ENCODE peak calls at places on chromosome 15, in ten cellular contexts. M, I, F, X, P, E, T, R, J and U are unnamed samples.
A peak's percentile ranks its signal among the peaks of the same experiment; 100 is the strongest.

GRCh38 chr15:55530861-55531313 is 22.9 kb upstream of the DNAAF4 start:
- DNase-seq in E (no peak), T (no peak), P (no peak), I (no peak), X (no peak), F (peak; percentile 66), R (no peak), M (no peak), J (peak; percentile 1), U (no peak)

GRCh38 chr15:63493451-63493850 is 10.9 kb upstream of the USP3 start:
- DNase-seq in M (no peak), J (no peak), R (no peak), X (no peak), E (no peak), F (peak; percentile 58), T (no peak), P (no peak), I (no peak), U (no peak)

GRCh38 chr15:99987701-99988100 is 254.5 kb upstream of the LYSMD4 start:
- DNase-seq in M (no peak), I (no peak), E (no peak), X (peak; percentile 29), F (no peak), J (no peak), T (no peak), R (no peak), P (no peak), U (no peak)

GRCh38 chr15:76753131-76753530 is 152.0 kb downstream of the SCAPER start:
- DNase-seq in P (no peak), E (no peak), J (no peak), T (no peak), I (no peak), F (no peak), R (no peak), M (no peak), X (no peak), U (no peak)

GRCh38 chr15:49887604-49888340 is 231.3 kb downstream of the ATP8B4 start:
- DNase-seq in P (no peak), F (no peak), T (no peak), R (no peak), M (no peak), I (no peak), J (no peak), X (no peak), E (no peak), U (no peak)

GRCh38 chr15:77533986-77534385 is 98.7 kb downstream of the LINGO1 start:
- DNase-seq in R (no peak), X (no peak), I (no peak), M (no peak), P (peak; percentile 19), F (no peak), E (no peak), T (no peak), J (no peak), U (no peak)

GRCh38 chr15:50764331-50765201 is 940 bp downstream of the SPPL2A start:
- DNase-seq in P (no peak), T (no peak), R (no peak), M (no peak), X (no peak), E (no peak), I (no peak), F (no peak), J (no peak), U (no peak)

GRCh38 chr15:85543741-85544155 is 163.3 kb downstream of the AKAP13 start:
- DNase-seq in E (peak; percentile 78), F (no peak), R (peak; percentile 61), T (no peak), P (peak; percentile 52), M (peak; percentile 85), I (no peak), J (no peak), X (peak; percentile 81), U (no peak)

GRCh38 chr15:86916671-86917450 is 837.2 kb downstream of the AGBL1 start:
- DNase-seq in F (peak; percentile 55), M (no peak), J (no peak), P (no peak), X (no peak), I (no peak), E (no peak), T (no peak), R (no peak), U (no peak)

GRCh38 chr15:76330281-76330680 is 6.3 kb upstream of the ISL2 start:
- DNase-seq in R (no peak), X (no peak), J (peak; percentile 62), M (peak; percentile 73), P (peak; percentile 66), F (peak; percentile 63), T (no peak), I (no peak), E (peak; percentile 67), U (no peak)

GRCh38 chr15:77543159-77543882 is 89.4 kb downstream of the LINGO1 start:
- DNase-seq in R (peak; percentile 78), M (peak; percentile 87), T (peak; percentile 87), I (peak; percentile 36), E (peak; percentile 91), F (peak; percentile 93), J (peak; percentile 68), P (peak; percentile 90), X (peak; percentile 95), U (peak; percentile 78)

GRCh38 chr15:95875141-95875643 is 455.3 kb upstream of the NR2F2 start:
- DNase-seq in E (no peak), J (peak; percentile 92), I (peak; percentile 74), P (no peak), T (no peak), R (no peak), F (no peak), X (no peak), M (peak; percentile 66), U (no peak)

GRCh38 chr15:37898385-37898784 is 36.1 kb upstream of the TMCO5A start:
- DNase-seq in T (no peak), F (no peak), I (no peak), P (no peak), J (no peak), E (no peak), X (no peak), M (no peak), R (no peak), U (no peak)

GRCh38 chr15:88467935-88468528 is 524 bp downstream of the MRPS11 start:
- DNase-seq in T (no peak), X (no peak), J (no peak), I (no peak), P (no peak), R (no peak), E (no peak), F (peak; percentile 13), M (no peak), U (no peak)

DNA sequence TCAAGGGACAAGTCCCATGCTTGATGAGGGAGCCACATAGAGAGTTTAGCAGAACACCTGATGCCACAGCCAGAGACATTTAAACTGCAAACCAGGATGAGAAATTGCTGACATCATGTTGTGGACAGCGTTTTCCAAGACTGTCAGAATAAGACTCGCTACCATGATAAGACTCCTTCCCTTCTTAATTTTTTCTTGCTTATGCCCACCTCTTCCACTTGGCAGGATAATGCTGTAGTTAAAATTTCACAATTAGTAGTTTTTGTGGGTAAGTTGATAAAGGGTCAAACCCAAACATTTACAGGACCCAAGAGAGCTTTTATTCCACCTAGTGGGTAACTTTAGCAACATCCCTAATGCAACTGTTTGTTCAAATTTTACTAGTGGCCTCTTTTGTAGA is 3.0 kb upstream of the PIAS1 start:
- DNase-seq in F (no peak), T (no peak), I (no peak), M (no peak), J (no peak), E (no peak), R (no peak), P (no peak), X (no peak), U (no peak)
- TF ChIP-seq CTCF in F (no peak), T (no peak), I (no peak), M (no peak), J (peak; percentile 41), E (no peak), R (no peak), P (no peak), X (no peak), U (no peak)

GRCh38 chr15:58766290-58766689 is 4.8 kb upstream of the MINDY2 start:
- DNase-seq in P (no peak), R (no peak), M (no peak), J (no peak), T (no peak), X (no peak), F (no peak), E (no peak), I (no peak), U (no peak)

GRCh38 chr15:58773024-58773423 is 1.9 kb downstream of the MINDY2 start:
- DNase-seq in J (no peak), X (no peak), T (no peak), M (no peak), P (no peak), F (no peak), R (no peak), I (no peak), E (no peak), U (no peak)

GRCh38 chr15:58770857-58771620 is at the start of gene MINDY2:
- DNase-seq in X (peak; percentile 100), M (peak; percentile 98), P (peak; percentile 97), T (peak; percentile 99), E (peak; percentile 98), F (peak; percentile 100), J (peak; percentile 98), R (peak; percentile 94), I (peak; percentile 96), U (peak; percentile 89)

GRCh38 chr15:58771621-58772235 is 626 bp downstream of the MINDY2 start:
- DNase-seq in F (no peak), T (peak; percentile 73), P (peak; percentile 70), J (peak; percentile 23), E (peak; percentile 58), R (peak; percentile 17), M (no peak), X (peak; percentile 91), I (no peak), U (no peak)

DNA sequence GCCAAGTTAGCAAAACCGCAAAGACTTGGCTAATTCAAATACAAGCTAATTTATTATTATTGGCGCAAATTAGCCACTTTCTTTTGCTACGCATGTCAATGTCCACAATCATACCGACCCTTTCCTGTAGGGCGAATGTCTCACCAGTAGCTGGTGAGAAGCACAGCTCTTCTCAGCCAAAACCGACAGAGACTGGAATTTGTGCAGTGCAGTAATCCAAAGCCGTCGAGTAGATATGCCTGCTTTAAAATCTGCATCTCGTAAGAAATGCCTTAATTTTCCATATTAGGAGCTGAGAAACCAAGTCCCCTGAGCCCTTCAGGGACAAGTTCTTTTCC is 614 bp upstream of the MINDY2 start:
- DNase-seq in T (no peak), P (no peak), R (no peak), E (no peak), F (no peak), J (peak; percentile 83), M (no peak), I (no peak), X (no peak), U (no peak)
- TF ChIP-seq CTCF in T (no peak), P (no peak), R (no peak), E (peak; percentile 18), F (no peak), J (peak; percentile 28), M (no peak), I (no peak), X (no peak), U (no peak)

GRCh38 chr15:62241135-62241770 is 76.2 kb upstream of the C2CD4B start:
- DNase-seq in P (peak; percentile 79), X (no peak), T (no peak), F (peak; percentile 32), M (no peak), R (no peak), I (no peak), J (no peak), E (peak; percentile 44), U (no peak)
- TF ChIP-seq CTCF in P (peak; percentile 45), X (no peak), T (no peak), F (peak; percentile 51), M (peak; percentile 25), R (no peak), I (peak; percentile 60), J (peak; percentile 68), E (peak; percentile 28), U (no peak)

GRCh38 chr15:80804970-80805495 is 25.9 kb downstream of the CEMIP start:
- DNase-seq in P (no peak), M (no peak), J (no peak), F (no peak), E (no peak), R (no peak), X (no peak), I (no peak), T (no peak), U (no peak)
- TF ChIP-seq CTCF in P (no peak), M (no peak), J (no peak), F (no peak), E (no peak), R (no peak), X (no peak), I (no peak), T (no peak), U (no peak)